ENCODE peak calls at places on chromosomes 2 and 18, in seven cellular contexts. One of them, this sample, is unnamed.

GRCh38 chr2:109130726-109130995 is 1.7 kb downstream of the SH3RF3 start:
- DNase-seq in fibroblast of pulmonary artery: no peak
- DNase-seq in adipocyte: peak
- DNase-seq in amygdala: no peak
- DNase-seq in thyroid gland: no peak
- DNase-seq in fibroblast of villous mesenchyme: no peak
- DNase-seq in naive B cell: no peak
- DNase-seq in this sample: no peak

GRCh38 chr18:25724997-25725396 is 365.4 kb downstream of the SS18 start:
- DNase-seq in adipocyte: no peak
- DNase-seq in fibroblast of pulmonary artery: no peak
- DNase-seq in thyroid gland: no peak
- DNase-seq in naive B cell: no peak
- DNase-seq in amygdala: no peak
- DNase-seq in fibroblast of villous mesenchyme: no peak
- DNase-seq in this sample: no peak

GRCh38 chr2:233227579-233227978 is 23.9 kb upstream of the ATG16L1 start:
- DNase-seq in amygdala: no peak
- DNase-seq in thyroid gland: no peak
- DNase-seq in adipocyte: no peak
- DNase-seq in fibroblast of villous mesenchyme: no peak
- DNase-seq in naive B cell: no peak
- DNase-seq in fibroblast of pulmonary artery: no peak
- DNase-seq in this sample: no peak

GRCh38 chr2:31359229-31359628 is 55.3 kb downstream of the XDH start:
- DNase-seq in naive B cell: no peak
- DNase-seq in adipocyte: no peak
- DNase-seq in fibroblast of villous mesenchyme: no peak
- DNase-seq in thyroid gland: no peak
- DNase-seq in fibroblast of pulmonary artery: no peak
- DNase-seq in amygdala: no peak
- DNase-seq in this sample: no peak

GRCh38 chr2:43419886-43420285 is 176.0 kb downstream of the THADA start:
- DNase-seq in thyroid gland: no peak
- DNase-seq in fibroblast of pulmonary artery: peak
- DNase-seq in naive B cell: no peak
- DNase-seq in amygdala: no peak
- DNase-seq in fibroblast of villous mesenchyme: no peak
- DNase-seq in adipocyte: no peak
- DNase-seq in this sample: no peak

GRCh38 chr2:230805353-230806017 is 59.3 kb upstream of the ITM2C start:
- DNase-seq in naive B cell: no peak
- DNase-seq in amygdala: no peak
- DNase-seq in fibroblast of villous mesenchyme: no peak
- DNase-seq in fibroblast of pulmonary artery: no peak
- DNase-seq in adipocyte: no peak
- DNase-seq in thyroid gland: no peak
- DNase-seq in this sample: no peak

GRCh38 chr2:96964221-96964905 is 22.0 kb downstream of the FAM178B start:
- DNase-seq in adipocyte: no peak
- DNase-seq in naive B cell: no peak
- DNase-seq in thyroid gland: no peak
- DNase-seq in fibroblast of pulmonary artery: no peak
- DNase-seq in fibroblast of villous mesenchyme: no peak
- DNase-seq in amygdala: no peak
- DNase-seq in this sample: no peak

GRCh38 chr2:69082430-69082997 is 69.5 kb downstream of the ANTXR1 start:
- DNase-seq in thyroid gland: peak
- DNase-seq in fibroblast of pulmonary artery: peak
- DNase-seq in naive B cell: no peak
- DNase-seq in amygdala: no peak
- DNase-seq in fibroblast of villous mesenchyme: peak
- DNase-seq in adipocyte: peak
- DNase-seq in this sample: peak

GRCh38 chr2:227939271-227940027 is 68.0 kb downstream of the DAW1 start:
- DNase-seq in adipocyte: peak
- DNase-seq in fibroblast of villous mesenchyme: peak
- DNase-seq in naive B cell: no peak
- DNase-seq in fibroblast of pulmonary artery: peak
- DNase-seq in amygdala: peak
- DNase-seq in thyroid gland: no peak
- DNase-seq in this sample: peak

GRCh38 chr2:156334496-156335478 is 2.3 kb upstream of the NR4A2 start:
- DNase-seq in adipocyte: peak
- DNase-seq in amygdala: peak
- DNase-seq in fibroblast of pulmonary artery: peak
- DNase-seq in naive B cell: peak
- DNase-seq in thyroid gland: peak
- DNase-seq in fibroblast of villous mesenchyme: peak
- DNase-seq in this sample: peak

GRCh38 chr18:46429649-46430224 is 227.3 kb downstream of the LOXHD1 start:
- DNase-seq in naive B cell: no peak
- DNase-seq in adipocyte: no peak
- DNase-seq in fibroblast of villous mesenchyme: no peak
- DNase-seq in amygdala: no peak
- DNase-seq in fibroblast of pulmonary artery: no peak
- DNase-seq in thyroid gland: no peak
- DNase-seq in this sample: no peak

This sample was measured in mesenchymal stem cell.